ENCODE peak calls at places on chromosomes 7 and 10, in five cellular contexts. S is suprapubic skin, O is A549, W is ovary, R is thyroid gland. N is an unnamed sample.

GRCh38 chr10:98267894-98268693 is at the start of gene LOXL4:
- DNase-seq in S (peak; percentile 79), O (peak; percentile 21), W (peak; percentile 63), R (peak; percentile 87), N (no peak)

GRCh38 chr7:150356265-150356897 is 12.2 kb upstream of the REPIN1 start:
- DNase-seq in S (no peak), O (peak; percentile 40), W (no peak), R (no peak), N (no peak)

GRCh38 chr10:80356563-80356999 is at the start of the genes DYDC1 and DYDC2:
- DNase-seq in S (no peak), O (no peak), W (peak; percentile 54), R (peak; percentile 76), N (peak; percentile 40)

GRCh38 chr10:97445722-97446639 is at the start of the genes EXOSC1 and ZDHHC16:
- DNase-seq in S (peak; percentile 94), O (peak; percentile 96), W (peak; percentile 86), R (peak; percentile 92), N (peak; percentile 96)

GRCh38 chr10:12252882-12253546 is 57.0 kb downstream of the CDC123 start:
- DNase-seq in S (no peak), O (peak; percentile 65), W (no peak), R (no peak), N (no peak)

GRCh38 chr7:21106296-21106732 is 319.6 kb upstream of the SP8 start:
- DNase-seq in S (no peak), O (no peak), W (no peak), R (no peak), N (no peak)

GRCh38 chr10:12727832-12728215 is 273.7 kb downstream of the CCDC3 start:
- DNase-seq in S (no peak), O (no peak), W (no peak), R (no peak), N (no peak)

GRCh38 chr7:29563590-29564454 is at the start of gene PRR15:
- DNase-seq in S (no peak), O (peak; percentile 64), W (peak; percentile 64), R (peak; percentile 80), N (peak; percentile 74)

GRCh38 chr10:1406976-1407945 is 330.1 kb downstream of the ADARB2 start:
- DNase-seq in S (no peak), O (no peak), W (no peak), R (no peak), N (no peak)

GRCh38 chr7:97512441-97513207 is 219.3 kb upstream of the TAC1 start:
- DNase-seq in S (no peak), O (no peak), W (no peak), R (no peak), N (no peak)

GRCh38 chr7:50217961-50218360 is 86.6 kb upstream of the IKZF1 start:
- DNase-seq in S (no peak), O (no peak), W (no peak), R (no peak), N (no peak)

GRCh38 chr7:39360766-39361165 is 205.4 kb upstream of the YAE1 start:
- DNase-seq in S (no peak), O (no peak), W (no peak), R (no peak), N (no peak)

GRCh38 chr10:72079356-72079755 is 9.0 kb downstream of the SPOCK2 start:
- DNase-seq in S (no peak), O (no peak), W (no peak), R (no peak), N (no peak)

GRCh38 chr7:12418452-12418851 is 14.8 kb upstream of the VWDE start:
- DNase-seq in S (no peak), O (no peak), W (no peak), R (no peak), N (no peak)

GRCh38 chr7:12422449-12423320 is 19.0 kb upstream of the VWDE start:
- DNase-seq in S (no peak), O (peak; percentile 6), W (no peak), R (no peak), N (no peak)

GRCh38 chr7:12423355-12423994 is 19.8 kb upstream of the VWDE start:
- DNase-seq in S (no peak), O (peak; percentile 38), W (no peak), R (no peak), N (no peak)

GRCh38 chr7:12423995-12424745 is 20.5 kb upstream of the VWDE start:
- DNase-seq in S (no peak), O (no peak), W (no peak), R (no peak), N (no peak)
- H3K27ac ChIP-seq in S (no peak overlapping the region), O (peak overlapping the region; percentile 84), W (no peak overlapping the region), R (no peak overlapping the region), N (no peak overlapping the region)

GRCh38 chr10:59628456-59628855 is 81.2 kb downstream of the SLC16A9 start:
- DNase-seq in S (no peak), O (no peak), W (no peak), R (no peak), N (no peak)

GRCh38 chr10:59625842-59626522 is 83.7 kb downstream of the SLC16A9 start:
- DNase-seq in S (no peak), O (peak; percentile 73), W (peak; percentile 46), R (peak; percentile 28), N (peak; percentile 40)

GRCh38 chr10:59624951-59625350 is 84.7 kb downstream of the SLC16A9 start:
- DNase-seq in S (no peak), O (no peak), W (no peak), R (no peak), N (no peak)

GRCh38 chr10:59627366-59628018 is 82.2 kb downstream of the SLC16A9 start:
- DNase-seq in S (no peak), O (no peak), W (no peak), R (no peak), N (no peak)

DNA sequence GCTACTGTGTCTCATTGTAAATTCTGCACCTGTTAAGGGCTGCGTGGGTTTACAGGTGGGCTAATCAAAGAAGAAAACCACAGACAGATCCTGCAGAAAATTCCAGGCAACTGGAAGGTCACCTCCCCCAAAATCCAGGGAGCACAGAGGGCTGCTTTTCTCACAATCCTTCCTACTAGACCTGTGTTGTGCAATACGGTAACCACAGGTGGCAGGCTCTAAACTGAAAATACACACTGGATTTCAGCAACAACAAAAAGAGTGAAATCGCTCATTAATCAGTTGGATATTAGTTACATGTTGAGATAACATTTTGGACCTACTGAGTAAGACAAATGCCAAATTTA is 83.2 kb downstream of the SLC16A9 start:
- DNase-seq in S (no peak), O (no peak), W (no peak), R (no peak), N (no peak)
- TF ChIP-seq POLR2A in S (no peak), O (no peak), W (no peak), R (no peak), N (no peak)

GRCh38 chr10:329361-330099 is 194.3 kb downstream of the ZMYND11 start:
- DNase-seq in S (peak; percentile 92), O (peak; percentile 88), W (peak; percentile 85), R (peak; percentile 91), N (peak; percentile 87)
- H3K27ac ChIP-seq in S (peak overlapping the region; percentile 6), O (peak overlapping the region; percentile 87), W (no peak overlapping the region), R (no peak overlapping the region), N (peak overlapping the region; percentile 23)

GRCh38 chr10:73790886-73791625 is 5.7 kb downstream of the ZSWIM8 start:
- DNase-seq in S (no peak), O (no peak), W (no peak), R (no peak), N (no peak)

GRCh38 chr10:73796766-73797165 is 11.4 kb downstream of the ZSWIM8 start:
- DNase-seq in S (no peak), O (no peak), W (no peak), R (no peak), N (no peak)

GRCh38 chr10:73789659-73790055 is 4.3 kb downstream of the ZSWIM8 start:
- DNase-seq in S (no peak), O (no peak), W (no peak), R (no peak), N (no peak)

GRCh38 chr10:73791871-73792400 is 6.5 kb downstream of the ZSWIM8 start:
- DNase-seq in S (no peak), O (no peak), W (no peak), R (no peak), N (no peak)

DNA sequence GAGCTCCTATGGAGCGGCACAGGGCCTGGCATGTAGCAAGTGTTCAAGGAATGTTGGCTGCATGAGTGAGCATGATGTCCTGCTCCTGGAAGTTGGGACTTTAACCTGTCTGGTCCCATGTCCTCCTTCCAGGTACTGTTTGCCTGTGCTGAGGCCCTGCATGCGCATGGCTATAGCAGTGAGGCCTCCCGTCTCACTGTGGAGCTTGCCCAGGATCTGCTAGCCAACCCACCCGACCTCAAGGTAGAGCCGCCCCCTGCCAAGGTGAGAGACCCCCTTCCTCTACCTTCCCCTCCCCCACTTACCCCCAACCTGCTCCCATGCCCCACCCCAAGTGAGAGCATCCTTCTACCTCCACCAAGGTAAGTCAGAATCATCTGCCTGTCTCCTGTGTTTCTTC is 8.1 kb downstream of the ZSWIM8 start:
- DNase-seq in S (no peak), O (no peak), W (no peak), R (no peak), N (no peak)
- TF ChIP-seq POLR2A in S (no peak), O (no peak), W (no peak), R (no peak), N (no peak)

DNA sequence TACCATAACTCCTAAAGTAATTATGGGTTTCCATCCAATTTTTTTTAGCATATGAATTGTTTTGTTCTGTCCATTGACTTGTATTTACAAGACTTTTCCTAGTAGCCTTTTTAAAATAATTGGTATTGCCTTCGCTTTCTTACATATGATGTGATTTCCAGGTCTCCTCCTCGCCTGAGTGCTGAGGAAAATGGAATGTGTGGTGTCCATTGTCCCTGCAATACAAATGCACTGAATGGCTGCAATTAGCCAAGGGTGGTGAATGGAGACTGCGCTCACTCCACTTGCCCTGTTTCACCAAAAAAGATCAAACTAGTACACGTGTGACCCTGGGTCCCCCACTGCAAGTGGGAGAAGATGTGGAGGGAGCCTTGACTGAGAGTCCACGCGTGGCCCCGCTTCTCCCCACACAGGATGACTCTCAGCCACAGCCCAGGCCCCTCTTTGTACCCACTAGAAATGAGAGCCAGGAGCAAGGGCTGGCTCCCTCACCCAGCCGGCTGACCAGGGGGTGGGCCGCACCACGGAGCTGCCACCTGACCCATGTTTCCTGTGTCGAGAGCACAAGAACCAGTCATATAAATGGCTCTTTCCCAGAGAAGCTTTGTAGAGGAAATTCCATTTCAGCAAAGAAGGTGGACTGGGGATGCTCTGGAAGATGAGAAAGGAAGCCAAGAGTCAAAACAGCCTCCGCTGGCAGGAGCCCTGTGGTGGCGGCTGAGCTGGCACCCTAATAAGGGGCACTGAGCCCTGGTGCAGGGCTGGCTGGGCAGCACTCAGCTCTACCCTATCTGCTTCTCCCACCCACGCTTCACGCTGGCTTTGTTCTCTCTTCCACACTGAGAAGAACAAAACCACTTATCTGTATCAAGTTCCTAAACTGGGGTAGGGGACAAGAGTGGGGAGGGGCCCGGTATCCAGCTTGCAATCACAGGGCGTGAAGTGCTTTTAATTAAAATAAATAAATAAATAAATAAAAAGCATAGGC is 52.4 kb downstream of the FAM53B start:
- DNase-seq in S (no peak), O (no peak), W (no peak), R (no peak), N (no peak)
- H3K27ac ChIP-seq in S (no peak overlapping the region), O (no peak overlapping the region), W (no peak overlapping the region), R (peak overlapping the region; percentile 32), N (no peak overlapping the region)